ENCODE peak calls at places on chromosomes 5 and 9, in six cellular contexts. A, V, M, R, N and L are unnamed samples.

GRCh38 chr5:136025900-136026299 is 2.9 kb upstream of the TGFBI start:
- DNase-seq in N (no peak), V (no peak), M (peak; percentile 77), A (peak; percentile 51), R (no peak), L (no peak)

GRCh38 chr5:139765409-139766217 is 30.0 kb upstream of the PSD2 start:
- DNase-seq in N (peak; percentile 86), M (peak; percentile 80), A (peak; percentile 57), R (peak; percentile 97), V (peak; percentile 85), L (peak; percentile 85)

GRCh38 chr9:13646500-13646899 is 367.0 kb upstream of the MPDZ start:
- DNase-seq in R (no peak), M (no peak), N (peak; percentile 40), V (no peak), A (no peak), L (no peak)

GRCh38 chr9:115157245-115157674 is 39.3 kb upstream of the TNC start:
- DNase-seq in N (peak; percentile 42), A (peak; percentile 88), M (peak; percentile 88), R (no peak), V (no peak), L (no peak)

GRCh38 chr5:78929833-78930232 is 55.3 kb downstream of the ARSB start:
- DNase-seq in A (no peak), V (no peak), N (no peak), M (no peak), R (no peak), L (no peak)

GRCh38 chr5:125655156-125655555 is 768.1 kb upstream of the GRAMD2B start:
- DNase-seq in V (no peak), M (no peak), A (no peak), N (peak; percentile 68), R (no peak), L (no peak)

GRCh38 chr5:36367524-36367923 is 65.8 kb upstream of the RANBP3L start:
- DNase-seq in N (no peak), M (no peak), V (no peak), A (peak; percentile 16), R (no peak), L (no peak)

GRCh38 chr5:138440226-138441073 is 1.6 kb downstream of the REEP2 start:
- DNase-seq in R (no peak), A (no peak), V (no peak), N (no peak), M (no peak), L (no peak)

GRCh38 chr9:137412431-137412830 is 10.5 kb downstream of the EXD3 start:
- DNase-seq in V (peak; percentile 18), M (peak; percentile 29), N (no peak), R (peak; percentile 43), A (peak; percentile 41), L (no peak)

GRCh38 chr9:110443878-110444245 is 106.2 kb upstream of the TXNDC8 start:
- DNase-seq in R (no peak), M (peak; percentile 88), V (no peak), A (peak; percentile 80), N (peak; percentile 38), L (no peak)

GRCh38 chr9:137382444-137382727 is 40.6 kb downstream of the EXD3 start:
- DNase-seq in M (no peak), A (no peak), N (no peak), R (no peak), V (no peak), L (no peak)

GRCh38 chr5:170571331-170571731 is 67.5 kb downstream of the KCNIP1 start:
- DNase-seq in M (peak; percentile 86), R (no peak), N (peak; percentile 16), V (no peak), A (peak; percentile 52), L (no peak)

GRCh38 chr9:123336959-123337358 is 19.0 kb upstream of the CRB2 start:
- DNase-seq in V (no peak), R (no peak), N (no peak), A (no peak), M (no peak), L (no peak)

GRCh38 chr5:124173386-124173785 is 573.1 kb downstream of the ZNF608 start:
- DNase-seq in A (no peak), R (no peak), M (no peak), V (no peak), N (no peak), L (no peak)

GRCh38 chr5:93196986-93197385 is 384.0 kb downstream of the NR2F1-AS1 start:
- DNase-seq in V (no peak), N (no peak), A (no peak), M (no peak), R (no peak), L (no peak)

GRCh38 chr5:8912106-8912505 is 633.8 kb downstream of the SEMA5A start:
- DNase-seq in V (no peak), N (no peak), R (no peak), A (peak; percentile 66), M (no peak), L (no peak)

GRCh38 chr5:56751914-56752313 is 63.4 kb upstream of the MAP3K1 start:
- DNase-seq in A (no peak), R (no peak), V (no peak), N (no peak), M (no peak), L (no peak)

GRCh38 chr9:91820126-91820750 is 129.8 kb downstream of the ROR2 start:
- DNase-seq in V (no peak), M (no peak), R (no peak), N (no peak), A (no peak), L (no peak)

GRCh38 chr9:91817493-91818225 is 132.4 kb downstream of the ROR2 start:
- DNase-seq in M (peak; percentile 87), N (no peak), V (peak; percentile 43), R (no peak), A (peak; percentile 95), L (peak; percentile 48)

GRCh38 chr9:91818226-91818587 is 131.8 kb downstream of the ROR2 start:
- DNase-seq in V (no peak), R (no peak), N (no peak), A (no peak), M (no peak), L (no peak)

GRCh38 chr9:91817106-91817492 is 132.9 kb downstream of the ROR2 start:
- DNase-seq in N (no peak), M (no peak), V (no peak), R (no peak), A (no peak), L (no peak)

DNA sequence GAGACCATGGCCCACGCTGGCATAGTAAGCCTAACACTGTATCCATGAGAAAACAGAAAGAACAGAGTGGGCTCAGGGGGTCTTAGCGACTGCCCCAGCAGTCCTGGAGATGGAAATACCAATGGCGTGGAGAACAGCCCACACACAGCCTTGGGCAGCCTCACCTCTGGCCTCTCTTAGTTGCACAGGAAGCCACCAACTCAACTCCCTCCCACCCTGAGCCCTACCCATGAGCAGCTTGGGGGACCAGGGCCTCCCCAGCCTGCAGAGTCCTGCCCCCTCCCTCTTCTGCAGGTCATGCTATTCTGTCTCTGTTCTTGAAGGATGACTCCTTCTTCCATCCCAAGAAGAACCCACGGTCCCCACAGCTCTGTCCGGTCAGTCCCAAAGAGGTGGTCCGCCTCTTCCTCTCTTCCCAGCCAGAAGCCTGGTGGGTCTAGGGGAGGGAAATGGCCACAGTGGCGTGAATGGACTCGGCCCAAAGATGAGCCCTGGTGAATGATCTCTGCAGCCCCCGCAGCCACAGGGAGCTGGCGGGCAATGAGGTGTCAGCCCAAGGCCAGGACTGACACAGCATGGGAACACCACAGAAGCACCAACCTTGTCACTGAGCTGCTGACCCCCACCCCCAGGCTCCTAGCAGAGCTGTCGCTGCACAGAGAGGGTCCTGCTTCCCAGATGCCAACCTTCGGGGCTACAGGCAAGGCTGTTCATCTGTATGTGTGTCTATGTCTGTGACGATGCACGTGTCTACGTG is 131.2 kb downstream of the ROR2 start:
- DNase-seq in V (no peak), R (no peak), M (no peak), N (no peak), A (no peak), L (no peak)
- H3K79me1 ChIP-seq in V (no peaks in the 10 kb centered on the region), R (no peaks in the 10 kb centered on the region), M (peaks cover 29% of the 10 kb centered on the region), N (peaks cover 1% of the 10 kb centered on the region), A (no peaks in the 10 kb centered on the region), L (peaks cover 15% of the 10 kb centered on the region)

GRCh38 chr5:174053891-174054290 is 8.4 kb downstream of the NSG2 start:
- DNase-seq in R (no peak), A (no peak), M (no peak), V (no peak), N (no peak), L (no peak)
- H4K91ac ChIP-seq in R (no peak overlapping the region), A (no peak overlapping the region), M (no peak overlapping the region), V (no peak overlapping the region), N (no peak overlapping the region), L (no peak overlapping the region)

GRCh38 chr9:121748727-121749546 is 97.5 kb downstream of the DAB2IP start:
- DNase-seq in V (no peak), N (no peak), A (no peak), M (no peak), R (no peak), L (no peak)

GRCh38 chr9:121750259-121750714 is 98.9 kb downstream of the DAB2IP start:
- DNase-seq in R (no peak), V (no peak), N (no peak), A (no peak), M (no peak), L (no peak)

GRCh38 chr9:121746411-121746810 is 95.0 kb downstream of the DAB2IP start:
- DNase-seq in A (no peak), R (no peak), M (no peak), N (no peak), V (no peak), L (no peak)

GRCh38 chr9:121749614-121750013 is 98.2 kb downstream of the DAB2IP start:
- DNase-seq in R (no peak), A (no peak), N (no peak), M (no peak), V (no peak), L (no peak)

DNA sequence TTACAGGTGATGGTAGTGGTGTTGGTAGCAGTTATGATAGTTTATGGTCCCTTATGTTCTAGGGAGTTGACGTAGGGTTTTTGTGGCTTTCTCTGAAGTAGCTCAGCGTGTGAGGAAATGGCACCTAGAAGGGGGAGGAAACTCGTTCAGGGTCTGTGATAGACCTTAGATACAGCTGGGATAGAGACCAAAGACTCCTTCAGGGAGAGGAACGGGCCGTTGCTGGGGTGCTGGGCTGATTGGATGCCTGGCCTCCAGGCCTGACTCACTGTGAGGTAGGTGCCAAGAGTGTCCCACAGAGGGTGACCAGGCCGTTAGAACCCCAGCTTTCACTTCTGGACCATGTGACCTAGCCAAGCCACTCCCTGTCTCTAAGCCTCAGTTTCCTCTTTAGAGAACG is 96.6 kb downstream of the DAB2IP start:
- DNase-seq in M (no peak), V (no peak), N (no peak), A (peak; percentile 37), R (no peak), L (no peak)
- H3K79me1 ChIP-seq in M (peaks cover 57% of the 10 kb centered on the region), V (no peaks in the 10 kb centered on the region), N (peaks cover 15% of the 10 kb centered on the region), A (peaks cover 32% of the 10 kb centered on the region), R (peaks cover 29% of the 10 kb centered on the region), L (peaks cover 38% of the 10 kb centered on the region)

GRCh38 chr5:32110081-32110696 is 63.9 kb downstream of the GOLPH3 start:
- DNase-seq in V (no peak), M (no peak), N (no peak), R (no peak), A (no peak), L (no peak)

GRCh38 chr5:32107291-32107690 is 66.8 kb downstream of the GOLPH3 start:
- DNase-seq in N (no peak), M (no peak), R (no peak), V (no peak), A (no peak), L (no peak)

GRCh38 chr5:32103521-32103920 is 70.6 kb downstream of the GOLPH3 start:
- DNase-seq in M (no peak), R (peak; percentile 35), N (no peak), A (no peak), V (no peak), L (no peak)

GRCh38 chr5:32109236-32109635 is 64.9 kb downstream of the GOLPH3 start:
- DNase-seq in R (no peak), M (no peak), V (no peak), N (peak; percentile 58), A (peak; percentile 20), L (no peak)

GRCh38 chr5:32108167-32108566 is 66.0 kb downstream of the GOLPH3 start:
- DNase-seq in A (no peak), R (no peak), V (no peak), N (no peak), M (no peak), L (no peak)
- H4K91ac ChIP-seq in A (no peak overlapping the region), R (no peak overlapping the region), V (no peak overlapping the region), N (no peak overlapping the region), M (no peak overlapping the region), L (no peak overlapping the region)